ENCODE peak calls at places on chromosomes 1 and 21, in four cellular contexts. One of them, this sample, is unnamed.

GRCh38 chr1:51189421-51190073 is 46.5 kb upstream of the RNF11 start:
- DNase-seq in MM.1S: peak
- DNase-seq in GM23248: peak
- DNase-seq in HCT116: peak
- DNase-seq in this sample: peak

GRCh38 chr1:65141394-65141793 is 6.6 kb upstream of the AK4 start:
- DNase-seq in MM.1S: no peak
- DNase-seq in GM23248: peak
- DNase-seq in HCT116: peak
- DNase-seq in this sample: no peak

GRCh38 chr21:16476056-16476850 is 746.5 kb downstream of the USP25 start:
- DNase-seq in MM.1S: no peak
- DNase-seq in GM23248: peak
- DNase-seq in HCT116: no peak
- DNase-seq in this sample: no peak

GRCh38 chr1:24317081-24317480 is 2.1 kb upstream of the GRHL3 start:
- DNase-seq in MM.1S: no peak
- DNase-seq in GM23248: no peak
- DNase-seq in HCT116: no peak
- DNase-seq in this sample: no peak

GRCh38 chr21:42367379-42368165 is 1.2 kb upstream of the TFF1 start:
- DNase-seq in MM.1S: no peak
- DNase-seq in GM23248: no peak
- DNase-seq in HCT116: no peak
- DNase-seq in this sample: no peak

GRCh38 chr1:201583663-201584062 is 44.7 kb downstream of the NAV1 start:
- DNase-seq in MM.1S: no peak
- DNase-seq in GM23248: no peak
- DNase-seq in HCT116: no peak
- DNase-seq in this sample: no peak

GRCh38 chr1:89607156-89607555 is 25.8 kb upstream of the LRRC8C start:
- DNase-seq in MM.1S: no peak
- DNase-seq in GM23248: no peak
- DNase-seq in HCT116: no peak
- DNase-seq in this sample: no peak

GRCh38 chr1:91700771-91701493 is 185.0 kb downstream of the TGFBR3 start:
- DNase-seq in MM.1S: no peak
- DNase-seq in GM23248: peak
- DNase-seq in HCT116: no peak
- DNase-seq in this sample: no peak

GRCh38 chr21:33825898-33826297 is 89.7 kb downstream of the ATP5PO start:
- DNase-seq in MM.1S: no peak
- DNase-seq in GM23248: peak
- DNase-seq in HCT116: no peak
- DNase-seq in this sample: no peak

GRCh38 chr1:64887689-64888217 is 78.6 kb downstream of the JAK1 start:
- DNase-seq in MM.1S: no peak
- DNase-seq in GM23248: no peak
- DNase-seq in HCT116: no peak
- DNase-seq in this sample: no peak

GRCh38 chr1:147676306-147677085 is 6.2 kb upstream of the ACP6 start:
- DNase-seq in MM.1S: no peak
- DNase-seq in GM23248: peak
- DNase-seq in HCT116: no peak
- DNase-seq in this sample: no peak

GRCh38 chr1:110292327-110292741 is 46.8 kb upstream of the RBM15 start:
- DNase-seq in MM.1S: no peak
- DNase-seq in GM23248: peak
- DNase-seq in HCT116: no peak
- DNase-seq in this sample: no peak

GRCh38 chr1:201694615-201695335 is 134.2 kb upstream of the IPO9 start:
- DNase-seq in MM.1S: no peak
- DNase-seq in GM23248: no peak
- DNase-seq in HCT116: no peak
- DNase-seq in this sample: no peak

GRCh38 chr1:34190692-34191091 is 14.0 kb downstream of the C1orf94 start:
- DNase-seq in MM.1S: no peak
- DNase-seq in GM23248: no peak
- DNase-seq in HCT116: no peak
- DNase-seq in this sample: no peak

GRCh38 chr1:44029260-44029910 is 1.9 kb downstream of the SLC6A9 start:
- DNase-seq in MM.1S: no peak
- DNase-seq in GM23248: peak
- DNase-seq in HCT116: no peak
- DNase-seq in this sample: peak
- TF ChIP-seq EZH2phosphoT487 in MM.1S: no peak
- TF ChIP-seq EZH2phosphoT487 in GM23248: no peak
- TF ChIP-seq EZH2phosphoT487 in HCT116: no peak
- TF ChIP-seq EZH2phosphoT487 in this sample: no peak

GRCh38 chr21:15295875-15296274 is 231.1 kb upstream of the NRIP1 start:
- DNase-seq in MM.1S: no peak
- DNase-seq in GM23248: no peak
- DNase-seq in HCT116: no peak
- DNase-seq in this sample: no peak

GRCh38 chr21:15291621-15292266 is 226.9 kb upstream of the NRIP1 start:
- DNase-seq in MM.1S: no peak
- DNase-seq in GM23248: no peak
- DNase-seq in HCT116: no peak
- DNase-seq in this sample: no peak

GRCh38 chr21:15289246-15289645 is 224.4 kb upstream of the NRIP1 start:
- DNase-seq in MM.1S: no peak
- DNase-seq in GM23248: no peak
- DNase-seq in HCT116: no peak
- DNase-seq in this sample: no peak

GRCh38 chr21:15289896-15290841 is 225.4 kb upstream of the NRIP1 start:
- DNase-seq in MM.1S: peak
- DNase-seq in GM23248: peak
- DNase-seq in HCT116: no peak
- DNase-seq in this sample: peak

DNA sequence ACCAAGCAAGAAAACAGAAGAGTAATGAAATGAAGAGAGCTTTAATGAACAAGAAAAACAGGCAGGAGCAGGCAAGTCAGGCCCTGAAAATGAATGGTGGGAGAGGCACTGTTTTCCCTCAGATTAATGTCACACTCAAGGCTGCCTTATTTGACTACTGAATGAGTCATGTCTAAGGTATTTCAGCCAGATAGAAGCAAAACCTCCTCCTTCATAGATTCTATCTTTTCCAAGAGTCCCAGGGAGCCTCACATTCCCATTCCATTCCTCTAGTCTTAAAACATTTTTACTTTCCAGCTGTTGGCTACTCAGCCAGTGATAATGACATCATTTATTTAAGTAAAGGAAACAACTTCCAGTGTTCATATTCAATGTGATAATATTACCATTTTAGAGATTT is 228.5 kb upstream of the NRIP1 start:
- DNase-seq in MM.1S: no peak
- DNase-seq in GM23248: peak
- DNase-seq in HCT116: peak
- DNase-seq in this sample: peak
- TF ChIP-seq EZH2phosphoT487 in MM.1S: no peak
- TF ChIP-seq EZH2phosphoT487 in GM23248: no peak
- TF ChIP-seq EZH2phosphoT487 in HCT116: no peak
- TF ChIP-seq EZH2phosphoT487 in this sample: no peak

DNA sequence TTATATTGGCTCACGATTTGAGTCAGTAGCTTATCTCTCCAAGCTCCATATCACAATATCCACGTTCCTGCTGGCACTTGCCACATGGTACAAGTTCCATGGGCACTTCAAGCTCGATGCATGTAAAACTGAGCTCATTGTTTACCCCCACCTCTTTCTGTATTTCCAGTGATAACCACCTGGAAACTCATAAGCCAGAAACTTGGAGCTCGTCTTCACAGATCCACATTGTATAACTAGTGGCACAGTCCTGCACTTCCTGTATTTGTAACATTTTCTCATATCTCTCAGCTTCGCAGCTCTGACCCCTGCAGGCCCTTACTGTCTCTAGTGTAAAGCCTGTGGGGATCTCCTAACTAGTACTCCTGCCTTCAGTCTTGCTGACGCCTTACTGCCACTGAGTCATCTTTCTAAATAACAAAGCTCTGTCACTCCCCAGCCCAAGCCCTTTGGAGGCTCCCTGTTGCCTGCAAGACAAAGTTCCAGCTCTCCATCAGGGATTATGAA is 6.5 kb upstream of the C2CD4D start:
- DNase-seq in MM.1S: no peak
- DNase-seq in GM23248: peak
- DNase-seq in HCT116: peak
- DNase-seq in this sample: peak
- TF ChIP-seq EZH2phosphoT487 in MM.1S: no peak
- TF ChIP-seq EZH2phosphoT487 in GM23248: no peak
- TF ChIP-seq EZH2phosphoT487 in HCT116: no peak
- TF ChIP-seq EZH2phosphoT487 in this sample: no peak

DNA sequence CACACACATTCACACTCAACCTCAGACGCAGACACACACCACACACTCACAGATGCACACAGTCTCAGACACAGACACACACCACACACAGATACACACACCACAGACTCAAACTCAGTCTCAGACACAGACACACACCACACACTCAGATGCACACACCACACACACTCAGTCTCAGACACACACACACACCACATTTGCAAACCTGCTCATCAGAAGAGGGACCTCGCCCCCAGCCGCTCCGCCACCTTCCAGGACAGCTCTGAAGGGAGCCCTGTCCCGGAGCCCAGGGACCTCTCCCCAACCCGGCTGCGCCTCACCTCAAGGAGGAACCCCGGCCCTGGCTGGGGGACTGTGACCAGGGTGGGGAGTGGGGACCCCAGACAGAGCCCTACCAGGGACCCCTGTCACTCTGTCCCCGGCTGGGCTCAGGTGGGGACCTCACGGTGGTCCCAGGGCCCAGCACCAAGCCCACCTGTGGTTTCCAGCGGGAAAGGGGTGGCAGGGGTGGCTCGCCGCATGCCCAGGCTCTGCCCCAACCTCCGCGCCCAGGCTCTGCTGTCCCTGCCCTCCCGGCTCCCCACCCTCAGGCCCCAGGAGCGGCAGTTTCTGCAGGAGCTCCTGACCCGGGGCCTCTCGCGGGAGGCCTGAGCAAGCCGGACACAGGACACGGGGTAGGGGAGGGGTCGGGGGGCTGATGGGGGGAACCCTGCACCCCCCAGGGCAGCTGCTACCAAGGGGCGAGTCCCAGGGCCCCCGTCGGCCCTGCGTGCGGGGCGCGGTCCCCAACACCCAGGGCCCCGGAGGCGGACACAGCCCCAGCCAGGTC is 701 bp upstream of the COL6A2 start:
- DNase-seq in MM.1S: no peak
- DNase-seq in GM23248: peak
- DNase-seq in HCT116: no peak
- DNase-seq in this sample: peak
- TF ChIP-seq EZH2phosphoT487 in MM.1S: no peak
- TF ChIP-seq EZH2phosphoT487 in GM23248: no peak
- TF ChIP-seq EZH2phosphoT487 in HCT116: no peak
- TF ChIP-seq EZH2phosphoT487 in this sample: no peak

DNA sequence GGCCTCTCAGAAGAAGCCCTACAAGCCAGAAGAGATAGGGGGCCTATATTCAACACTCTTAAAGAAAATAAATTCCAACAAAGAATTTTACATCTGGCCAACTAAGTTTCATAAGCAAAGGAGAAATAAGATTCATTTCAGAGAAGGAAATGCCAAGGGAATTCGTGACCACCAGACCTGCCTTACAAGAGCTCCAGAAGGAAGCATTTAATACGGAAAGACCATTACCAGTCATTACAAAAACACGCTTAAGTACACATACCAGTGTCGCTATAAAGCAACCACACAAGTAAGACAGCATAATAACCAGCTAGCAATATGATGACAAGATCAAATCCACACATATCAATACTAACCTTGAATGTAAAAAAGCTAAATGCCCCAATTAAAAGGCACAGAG is 704.9 kb upstream of the CHRM3 start:
- DNase-seq in MM.1S: no peak
- DNase-seq in GM23248: no peak
- DNase-seq in HCT116: no peak
- DNase-seq in this sample: no peak
- TF ChIP-seq EZH2phosphoT487 in MM.1S: no peak
- TF ChIP-seq EZH2phosphoT487 in GM23248: no peak
- TF ChIP-seq EZH2phosphoT487 in HCT116: no peak
- TF ChIP-seq EZH2phosphoT487 in this sample: no peak

DNA sequence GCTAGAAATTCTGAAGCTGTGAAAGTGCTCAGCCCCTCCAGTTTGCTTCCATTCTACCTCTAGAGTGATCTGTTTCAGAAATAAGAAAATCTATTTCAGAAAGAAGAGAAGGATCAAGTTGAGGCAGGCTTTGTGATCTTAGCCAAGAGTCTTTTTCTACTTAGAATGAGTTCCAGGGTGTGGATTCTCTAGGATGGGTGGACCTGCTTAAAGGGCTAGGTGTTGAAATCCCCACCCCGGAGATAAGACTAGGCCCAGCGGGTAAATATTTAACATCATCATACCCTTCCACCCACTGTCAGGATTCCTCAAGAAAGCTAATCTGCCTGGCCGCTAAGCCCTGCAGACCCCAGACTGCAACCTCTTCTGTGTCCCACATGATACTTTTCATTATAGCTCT is 5.8 kb downstream of the IGSF9 start:
- DNase-seq in MM.1S: no peak
- DNase-seq in GM23248: no peak
- DNase-seq in HCT116: no peak
- DNase-seq in this sample: no peak
- TF ChIP-seq EZH2phosphoT487 in MM.1S: no peak
- TF ChIP-seq EZH2phosphoT487 in GM23248: no peak
- TF ChIP-seq EZH2phosphoT487 in HCT116: no peak
- TF ChIP-seq EZH2phosphoT487 in this sample: no peak

GRCh38 chr1:167209044-167209443 is 11.6 kb upstream of the POU2F1 start:
- DNase-seq in MM.1S: peak
- DNase-seq in GM23248: no peak
- DNase-seq in HCT116: no peak
- DNase-seq in this sample: no peak

GRCh38 chr1:167207940-167208623 is 12.6 kb upstream of the POU2F1 start:
- DNase-seq in MM.1S: no peak
- DNase-seq in GM23248: no peak
- DNase-seq in HCT116: no peak
- DNase-seq in this sample: peak

GRCh38 chr1:167206166-167206835 is 14.4 kb upstream of the POU2F1 start:
- DNase-seq in MM.1S: no peak
- DNase-seq in GM23248: no peak
- DNase-seq in HCT116: no peak
- DNase-seq in this sample: peak

GRCh38 chr1:167210966-167211674 is 9.6 kb upstream of the POU2F1 start:
- DNase-seq in MM.1S: no peak
- DNase-seq in GM23248: no peak
- DNase-seq in HCT116: no peak
- DNase-seq in this sample: no peak

GRCh38 chr1:167208624-167208976 is 12.1 kb upstream of the POU2F1 start:
- DNase-seq in MM.1S: no peak
- DNase-seq in GM23248: no peak
- DNase-seq in HCT116: no peak
- DNase-seq in this sample: no peak
- TF ChIP-seq EZH2phosphoT487 in MM.1S: no peak
- TF ChIP-seq EZH2phosphoT487 in GM23248: no peak
- TF ChIP-seq EZH2phosphoT487 in HCT116: no peak
- TF ChIP-seq EZH2phosphoT487 in this sample: no peak

DNA sequence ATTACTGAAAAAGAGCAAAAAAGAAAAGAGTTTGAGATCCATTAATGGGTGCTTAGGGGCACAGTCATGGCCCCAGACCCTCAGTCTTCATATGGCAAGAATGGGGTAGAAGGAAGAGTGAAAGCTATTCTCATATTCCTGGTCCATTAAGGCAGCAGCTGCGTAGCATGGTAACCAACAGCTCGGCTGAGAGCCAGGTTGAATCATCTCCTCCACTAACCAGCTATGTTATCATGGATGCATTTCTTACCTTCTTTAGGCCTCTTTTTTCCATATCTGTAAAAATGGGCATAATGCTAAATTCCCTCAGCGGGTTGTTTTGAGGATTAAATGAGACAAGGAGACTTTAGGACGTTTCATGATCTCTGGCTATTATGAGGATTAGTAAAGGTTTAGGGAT is 15.0 kb upstream of the SARS1 start:
- DNase-seq in MM.1S: no peak
- DNase-seq in GM23248: peak
- DNase-seq in HCT116: no peak
- DNase-seq in this sample: no peak
- TF ChIP-seq EZH2phosphoT487 in MM.1S: no peak
- TF ChIP-seq EZH2phosphoT487 in GM23248: no peak
- TF ChIP-seq EZH2phosphoT487 in HCT116: no peak
- TF ChIP-seq EZH2phosphoT487 in this sample: no peak